ENCODE peak calls at places on chromosome 21, in five cellular contexts. One of them, this sample, is unnamed. For H3K9me3, the result is how much of the 10 kb centered on the place peaks cover.

GRCh38 chr21:37557261-37557950 is 190.8 kb downstream of the DYRK1A start:
- DNase-seq in CD4-positive, CD25-positive, alpha-beta regulatory T cell: no peak
- DNase-seq in aorta: no peak
- DNase-seq in heart right ventricle: no peak
- DNase-seq in body of pancreas: no peak
- DNase-seq in this sample: no peak

GRCh38 chr21:42833439-42833815 is 45.9 kb downstream of the WDR4 start:
- DNase-seq in heart right ventricle: peak
- DNase-seq in body of pancreas: no peak
- DNase-seq in CD4-positive, CD25-positive, alpha-beta regulatory T cell: peak
- DNase-seq in aorta: no peak
- DNase-seq in this sample: no peak

GRCh38 chr21:37615962-37616361 is 249.4 kb downstream of the DYRK1A start:
- DNase-seq in CD4-positive, CD25-positive, alpha-beta regulatory T cell: no peak
- DNase-seq in heart right ventricle: no peak
- DNase-seq in aorta: no peak
- DNase-seq in body of pancreas: no peak
- DNase-seq in this sample: no peak

GRCh38 chr21:37101384-37101783 is 28.3 kb downstream of the TTC3 start:
- DNase-seq in body of pancreas: no peak
- DNase-seq in aorta: no peak
- DNase-seq in CD4-positive, CD25-positive, alpha-beta regulatory T cell: no peak
- DNase-seq in heart right ventricle: no peak
- DNase-seq in this sample: peak

GRCh38 chr21:35925497-35925896 is 134.8 kb downstream of the SETD4 start:
- DNase-seq in aorta: no peak
- DNase-seq in body of pancreas: peak
- DNase-seq in CD4-positive, CD25-positive, alpha-beta regulatory T cell: no peak
- DNase-seq in heart right ventricle: no peak
- DNase-seq in this sample: peak

GRCh38 chr21:35041122-35041521 is 8.0 kb downstream of the RUNX1 start:
- DNase-seq in aorta: no peak
- DNase-seq in body of pancreas: no peak
- DNase-seq in CD4-positive, CD25-positive, alpha-beta regulatory T cell: no peak
- DNase-seq in heart right ventricle: no peak
- DNase-seq in this sample: no peak

GRCh38 chr21:45112371-45112770 is 38.0 kb downstream of the ADARB1 start:
- DNase-seq in heart right ventricle: no peak
- DNase-seq in body of pancreas: no peak
- DNase-seq in aorta: no peak
- DNase-seq in CD4-positive, CD25-positive, alpha-beta regulatory T cell: no peak
- DNase-seq in this sample: no peak

GRCh38 chr21:36692844-36693143 is 6.1 kb upstream of the SIM2 start:
- DNase-seq in CD4-positive, CD25-positive, alpha-beta regulatory T cell: no peak
- DNase-seq in aorta: no peak
- DNase-seq in heart right ventricle: no peak
- DNase-seq in body of pancreas: no peak
- DNase-seq in this sample: no peak

GRCh38 chr21:19712441-19712840 is 1285.8 kb upstream of the NCAM2 start:
- DNase-seq in aorta: no peak
- DNase-seq in CD4-positive, CD25-positive, alpha-beta regulatory T cell: no peak
- DNase-seq in heart right ventricle: no peak
- DNase-seq in body of pancreas: no peak
- DNase-seq in this sample: no peak

GRCh38 chr21:46297311-46298082 is 11.4 kb downstream of the YBEY start:
- DNase-seq in aorta: no peak
- DNase-seq in CD4-positive, CD25-positive, alpha-beta regulatory T cell: no peak
- DNase-seq in body of pancreas: no peak
- DNase-seq in heart right ventricle: peak
- DNase-seq in this sample: no peak
- H3K4me3 ChIP-seq in aorta: peak
- H3K4me3 ChIP-seq in CD4-positive, CD25-positive, alpha-beta regulatory T cell: peak
- H3K4me3 ChIP-seq in body of pancreas: no peak
- H3K4me3 ChIP-seq in heart right ventricle: peak
- H3K4me3 ChIP-seq in this sample: peak

GRCh38 chr21:28397040-28397439 is 595.6 kb downstream of the LTN1 start:
- DNase-seq in heart right ventricle: no peak
- DNase-seq in CD4-positive, CD25-positive, alpha-beta regulatory T cell: no peak
- DNase-seq in body of pancreas: no peak
- DNase-seq in aorta: no peak
- DNase-seq in this sample: no peak

GRCh38 chr21:28393279-28393678 is 599.4 kb downstream of the LTN1 start:
- DNase-seq in CD4-positive, CD25-positive, alpha-beta regulatory T cell: no peak
- DNase-seq in body of pancreas: peak
- DNase-seq in aorta: no peak
- DNase-seq in heart right ventricle: no peak
- DNase-seq in this sample: no peak

GRCh38 chr21:28396421-28396820 is 596.3 kb downstream of the LTN1 start:
- DNase-seq in CD4-positive, CD25-positive, alpha-beta regulatory T cell: no peak
- DNase-seq in body of pancreas: no peak
- DNase-seq in heart right ventricle: no peak
- DNase-seq in aorta: no peak
- DNase-seq in this sample: no peak

GRCh38 chr21:28391938-28392337 is 600.7 kb downstream of the LTN1 start:
- DNase-seq in heart right ventricle: no peak
- DNase-seq in CD4-positive, CD25-positive, alpha-beta regulatory T cell: no peak
- DNase-seq in aorta: no peak
- DNase-seq in body of pancreas: no peak
- DNase-seq in this sample: no peak

GRCh38 chr21:28392436-28392835 is 600.2 kb downstream of the LTN1 start:
- DNase-seq in CD4-positive, CD25-positive, alpha-beta regulatory T cell: no peak
- DNase-seq in aorta: no peak
- DNase-seq in body of pancreas: no peak
- DNase-seq in heart right ventricle: no peak
- DNase-seq in this sample: no peak
- H3K9me3 ChIP-seq in CD4-positive, CD25-positive, alpha-beta regulatory T cell: under half
- H3K9me3 ChIP-seq in aorta: under half
- H3K9me3 ChIP-seq in body of pancreas: under half
- H3K9me3 ChIP-seq in heart right ventricle: under half
- H3K9me3 ChIP-seq in this sample: under half

DNA sequence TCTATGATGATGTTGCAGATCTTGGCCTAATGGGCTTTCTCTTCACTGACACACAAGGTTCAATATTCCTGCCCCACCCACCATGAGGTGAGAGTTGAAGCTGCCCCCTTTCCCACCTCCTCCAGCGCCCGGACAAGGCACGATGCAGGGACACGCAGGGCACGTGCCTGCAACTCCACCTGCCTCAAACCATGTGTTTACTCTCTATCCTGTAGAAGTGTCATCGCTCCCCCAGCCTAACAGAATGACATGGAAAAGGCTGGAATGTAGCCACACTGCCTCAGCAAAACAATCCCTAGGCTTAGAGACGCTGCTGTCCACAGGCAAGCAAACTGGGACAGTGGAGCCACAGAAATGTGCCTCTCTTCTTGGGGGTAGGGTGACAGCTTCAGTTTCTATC is 92.9 kb upstream of the SOD1 start:
- DNase-seq in body of pancreas: no peak
- DNase-seq in heart right ventricle: no peak
- DNase-seq in aorta: peak
- DNase-seq in CD4-positive, CD25-positive, alpha-beta regulatory T cell: no peak
- DNase-seq in this sample: no peak
- H3K4me3 ChIP-seq in body of pancreas: no peak
- H3K4me3 ChIP-seq in heart right ventricle: no peak
- H3K4me3 ChIP-seq in aorta: no peak
- H3K4me3 ChIP-seq in CD4-positive, CD25-positive, alpha-beta regulatory T cell: no peak
- H3K4me3 ChIP-seq in this sample: no peak

GRCh38 chr21:24225432-24225831 is 1381.8 kb downstream of the MRPL39 start:
- DNase-seq in CD4-positive, CD25-positive, alpha-beta regulatory T cell: no peak
- DNase-seq in heart right ventricle: no peak
- DNase-seq in body of pancreas: no peak
- DNase-seq in aorta: no peak
- DNase-seq in this sample: peak
- H3K9me3 ChIP-seq in CD4-positive, CD25-positive, alpha-beta regulatory T cell: under half
- H3K9me3 ChIP-seq in heart right ventricle: under half
- H3K9me3 ChIP-seq in body of pancreas: under half
- H3K9me3 ChIP-seq in aorta: under half
- H3K9me3 ChIP-seq in this sample: under half

GRCh38 chr21:39182484-39183271 is 573 bp downstream of the PSMG1 start:
- DNase-seq in heart right ventricle: peak
- DNase-seq in aorta: no peak
- DNase-seq in CD4-positive, CD25-positive, alpha-beta regulatory T cell: no peak
- DNase-seq in body of pancreas: no peak
- DNase-seq in this sample: peak

GRCh38 chr21:39185157-39185556 is 1.9 kb upstream of the PSMG1 start:
- DNase-seq in body of pancreas: no peak
- DNase-seq in aorta: no peak
- DNase-seq in CD4-positive, CD25-positive, alpha-beta regulatory T cell: no peak
- DNase-seq in heart right ventricle: no peak
- DNase-seq in this sample: no peak

GRCh38 chr21:39183272-39184049 is at the start of gene PSMG1:
- DNase-seq in heart right ventricle: peak
- DNase-seq in CD4-positive, CD25-positive, alpha-beta regulatory T cell: peak
- DNase-seq in body of pancreas: peak
- DNase-seq in aorta: peak
- DNase-seq in this sample: peak

GRCh38 chr21:39182016-39182415 is 1.2 kb downstream of the PSMG1 start:
- DNase-seq in aorta: no peak
- DNase-seq in CD4-positive, CD25-positive, alpha-beta regulatory T cell: no peak
- DNase-seq in body of pancreas: no peak
- DNase-seq in heart right ventricle: no peak
- DNase-seq in this sample: peak

GRCh38 chr21:39184050-39184980 is 1.1 kb upstream of the PSMG1 start:
- DNase-seq in aorta: no peak
- DNase-seq in CD4-positive, CD25-positive, alpha-beta regulatory T cell: no peak
- DNase-seq in heart right ventricle: no peak
- DNase-seq in body of pancreas: no peak
- DNase-seq in this sample: peak
- H3K4me3 ChIP-seq in aorta: peak
- H3K4me3 ChIP-seq in CD4-positive, CD25-positive, alpha-beta regulatory T cell: peak
- H3K4me3 ChIP-seq in heart right ventricle: peak
- H3K4me3 ChIP-seq in body of pancreas: peak
- H3K4me3 ChIP-seq in this sample: peak

GRCh38 chr21:33027401-33028185 is 1.9 kb downstream of the OLIG2 start:
- DNase-seq in heart right ventricle: no peak
- DNase-seq in body of pancreas: no peak
- DNase-seq in aorta: no peak
- DNase-seq in CD4-positive, CD25-positive, alpha-beta regulatory T cell: no peak
- DNase-seq in this sample: no peak
- H3K9me3 ChIP-seq in heart right ventricle: under half
- H3K9me3 ChIP-seq in body of pancreas: under half
- H3K9me3 ChIP-seq in aorta: under half
- H3K9me3 ChIP-seq in CD4-positive, CD25-positive, alpha-beta regulatory T cell: under half
- H3K9me3 ChIP-seq in this sample: under half

DNA sequence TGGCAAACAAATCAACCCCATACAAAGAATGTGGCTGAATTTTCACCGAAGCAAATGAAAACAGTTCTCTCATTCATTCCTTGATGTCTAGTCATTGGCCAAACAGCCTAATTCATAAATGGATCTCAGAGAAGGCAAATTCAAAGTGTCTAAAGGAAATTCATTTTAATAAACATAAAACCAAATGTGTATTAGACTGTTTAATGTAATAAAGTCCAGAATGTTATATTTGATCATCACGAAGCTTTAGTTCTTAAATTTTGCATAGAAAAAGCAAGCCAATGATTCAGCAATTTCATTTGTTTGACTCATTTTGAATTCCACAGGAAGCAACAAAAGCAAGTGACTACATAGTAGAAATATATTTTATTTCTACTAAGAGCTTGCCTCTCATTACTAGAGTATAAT is 379.2 kb upstream of the ADAMTS5 start:
- DNase-seq in body of pancreas: no peak
- DNase-seq in CD4-positive, CD25-positive, alpha-beta regulatory T cell: no peak
- DNase-seq in aorta: no peak
- DNase-seq in heart right ventricle: no peak
- DNase-seq in this sample: peak
- H3K4me3 ChIP-seq in body of pancreas: no peak
- H3K4me3 ChIP-seq in CD4-positive, CD25-positive, alpha-beta regulatory T cell: no peak
- H3K4me3 ChIP-seq in aorta: no peak
- H3K4me3 ChIP-seq in heart right ventricle: no peak
- H3K4me3 ChIP-seq in this sample: peak

GRCh38 chr21:40795313-40795712 is 51.6 kb downstream of the DSCAM start:
- DNase-seq in aorta: no peak
- DNase-seq in heart right ventricle: no peak
- DNase-seq in body of pancreas: no peak
- DNase-seq in CD4-positive, CD25-positive, alpha-beta regulatory T cell: no peak
- DNase-seq in this sample: no peak

GRCh38 chr21:40793057-40793456 is 53.9 kb downstream of the DSCAM start:
- DNase-seq in CD4-positive, CD25-positive, alpha-beta regulatory T cell: no peak
- DNase-seq in heart right ventricle: no peak
- DNase-seq in body of pancreas: no peak
- DNase-seq in aorta: no peak
- DNase-seq in this sample: peak

GRCh38 chr21:40800126-40800525 is 46.8 kb downstream of the DSCAM start:
- DNase-seq in body of pancreas: no peak
- DNase-seq in heart right ventricle: no peak
- DNase-seq in aorta: no peak
- DNase-seq in CD4-positive, CD25-positive, alpha-beta regulatory T cell: no peak
- DNase-seq in this sample: no peak

GRCh38 chr21:40797881-40798280 is 49.1 kb downstream of the DSCAM start:
- DNase-seq in body of pancreas: no peak
- DNase-seq in heart right ventricle: no peak
- DNase-seq in CD4-positive, CD25-positive, alpha-beta regulatory T cell: no peak
- DNase-seq in aorta: no peak
- DNase-seq in this sample: peak
- H3K9me3 ChIP-seq in body of pancreas: under half
- H3K9me3 ChIP-seq in heart right ventricle: under half
- H3K9me3 ChIP-seq in CD4-positive, CD25-positive, alpha-beta regulatory T cell: under half
- H3K9me3 ChIP-seq in aorta: under half
- H3K9me3 ChIP-seq in this sample: under half

GRCh38 chr21:41166947-41167346 is 1.0 kb upstream of the BACE2 start:
- DNase-seq in heart right ventricle: peak
- DNase-seq in body of pancreas: peak
- DNase-seq in aorta: peak
- DNase-seq in CD4-positive, CD25-positive, alpha-beta regulatory T cell: no peak
- DNase-seq in this sample: peak
- H3K4me3 ChIP-seq in heart right ventricle: peak
- H3K4me3 ChIP-seq in body of pancreas: no peak
- H3K4me3 ChIP-seq in aorta: peak
- H3K4me3 ChIP-seq in CD4-positive, CD25-positive, alpha-beta regulatory T cell: no peak
- H3K4me3 ChIP-seq in this sample: peak

DNA sequence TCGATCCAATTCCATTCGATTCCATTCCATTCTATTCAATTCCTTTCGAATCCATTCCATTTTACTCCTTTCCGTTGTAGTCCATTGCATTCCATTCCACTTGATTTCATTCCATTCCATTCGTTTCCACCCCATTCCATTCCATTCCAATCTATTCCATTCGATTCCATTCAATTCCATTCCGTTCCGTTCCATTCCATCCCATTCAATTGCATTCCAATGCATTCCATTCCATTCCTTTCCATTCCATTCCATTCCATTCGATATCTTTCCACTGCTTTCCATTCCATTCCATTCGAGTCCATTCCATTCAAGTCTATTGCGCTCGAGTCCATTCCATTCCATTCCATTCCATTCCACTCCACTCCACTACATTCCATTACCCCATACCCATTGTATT is 2568.7 kb upstream of the TPTE start:
- DNase-seq in aorta: no peak
- DNase-seq in CD4-positive, CD25-positive, alpha-beta regulatory T cell: no peak
- DNase-seq in body of pancreas: no peak
- DNase-seq in heart right ventricle: no peak
- DNase-seq in this sample: no peak
- H3K9me3 ChIP-seq in aorta: under half
- H3K9me3 ChIP-seq in CD4-positive, CD25-positive, alpha-beta regulatory T cell: half or more
- H3K9me3 ChIP-seq in body of pancreas: under half
- H3K9me3 ChIP-seq in heart right ventricle: half or more
- H3K9me3 ChIP-seq in this sample: half or more